ENCODE peak calls at places on chromosomes 5 and 9, in four cellular contexts. U is HepG2, M is K562, H is GM12878. O is an unnamed sample.

GRCh38 chr9:131839281-131840084 is 99.6 kb upstream of the RAPGEF1 start:
- DNase-seq in U (no peak), H (no peak), M (peak; percentile 49), O (no peak)

GRCh38 chr5:122310886-122311285 is 1.2 kb upstream of the SNCAIP start:
- DNase-seq in H (no peak), U (no peak), M (no peak), O (peak; percentile 48)

GRCh38 chr5:98109561-98110006 is 663.9 kb upstream of the RGMB start:
- DNase-seq in U (no peak), M (no peak), H (no peak), O (peak; percentile 47)

GRCh38 chr5:154557548-154557947 is 79.5 kb upstream of the HAND1 start:
- DNase-seq in U (no peak), H (no peak), M (no peak), O (no peak)

GRCh38 chr9:75071530-75072122 is 16.3 kb downstream of the NMRK1 start:
- DNase-seq in H (no peak), M (peak; percentile 34), U (no peak), O (no peak)

GRCh38 chr9:75229605-75230332 is 141.5 kb downstream of the OSTF1 start:
- DNase-seq in H (no peak), U (peak; percentile 58), M (no peak), O (peak; percentile 21)

GRCh38 chr5:177008716-177009115 is 2.1 kb upstream of the UIMC1 start:
- DNase-seq in H (no peak), M (no peak), U (no peak), O (no peak)

GRCh38 chr5:68217476-68217984 is 2.0 kb downstream of the PIK3R1 start:
- DNase-seq in U (no peak), M (no peak), H (no peak), O (no peak)

GRCh38 chr5:26737763-26738162 is 300.6 kb downstream of the CDH9 start:
- DNase-seq in U (no peak), M (no peak), H (no peak), O (no peak)

GRCh38 chr5:39455645-39456044 is 30.9 kb upstream of the DAB2 start:
- DNase-seq in H (no peak), M (no peak), U (no peak), O (no peak)

GRCh38 chr5:173806270-173807035 is 81.7 kb upstream of the CPEB4 start:
- DNase-seq in M (no peak), U (peak; percentile 80), H (no peak), O (no peak)

GRCh38 chr9:103867886-103868285 is 226.2 kb upstream of the SMC2 start:
- DNase-seq in M (no peak), H (no peak), U (no peak), O (no peak)

GRCh38 chr5:90473321-90474234 is 993 bp downstream of the MBLAC2 start:
- DNase-seq in M (peak; percentile 28), U (peak; percentile 12), H (no peak), O (peak; percentile 48)

GRCh38 chr9:8430945-8431344 is 631.4 kb upstream of the DMAC1 start:
- DNase-seq in U (no peak), M (no peak), H (no peak), O (no peak)

GRCh38 chr9:121107881-121108280 is 33.1 kb downstream of the CNTRL start:
- DNase-seq in U (no peak), H (no peak), M (no peak), O (no peak)

GRCh38 chr5:150158170-150158949 is 2.7 kb upstream of the PDGFRB start:
- DNase-seq in U (no peak), M (no peak), H (no peak), O (no peak)

GRCh38 chr5:14790220-14790619 is 81.4 kb downstream of the ANKH start:
- DNase-seq in H (no peak), M (no peak), U (no peak), O (peak; percentile 42)

GRCh38 chr5:52987711-52988329 is 1.3 kb upstream of the ITGA2 start:
- DNase-seq in M (no peak), H (no peak), U (peak; percentile 48), O (peak; percentile 83)

GRCh38 chr9:134193912-134194535 is 29.7 kb upstream of the RNU6ATAC start:
- DNase-seq in M (no peak), U (no peak), H (no peak), O (no peak)

GRCh38 chr5:176695073-176695472 is 47.8 kb downstream of the TSPAN17 start:
- DNase-seq in M (no peak), U (no peak), H (no peak), O (no peak)

GRCh38 chr9:94782367-94783120 is 56.0 kb downstream of the AOPEP start:
- DNase-seq in M (no peak), H (no peak), U (no peak), O (no peak)

GRCh38 chr5:142924135-142924883 is 154.1 kb downstream of the ARHGAP26 start:
- DNase-seq in U (no peak), H (peak; percentile 11), M (no peak), O (no peak)

GRCh38 chr5:1329111-1329579 is 15.8 kb downstream of the CLPTM1L start:
- DNase-seq in U (no peak), M (no peak), H (no peak), O (no peak)
- H4K20me1 ChIP-seq in U (peaks cover 27% of the 10 kb centered on the region), M (peaks cover 37% of the 10 kb centered on the region), H (no peaks in the 10 kb centered on the region), O (no peaks in the 10 kb centered on the region)

GRCh38 chr9:136728080-136728547 is 14.6 kb downstream of the LCN10 start:
- DNase-seq in M (peak; percentile 94), H (peak; percentile 39), U (peak; percentile 67), O (peak; percentile 84)

GRCh38 chr9:136726631-136727191 is 14.3 kb downstream of the DIPK1B start:
- DNase-seq in U (peak; percentile 67), H (peak; percentile 21), M (peak; percentile 65), O (peak; percentile 56)

GRCh38 chr9:136724772-136725171 is 12.4 kb downstream of the DIPK1B start:
- DNase-seq in U (no peak), H (no peak), M (no peak), O (no peak)

GRCh38 chr9:136725612-136726011 is 13.2 kb downstream of the DIPK1B start:
- DNase-seq in H (no peak), U (no peak), M (no peak), O (peak; percentile 67)

GRCh38 chr9:136726118-136726517 is 13.7 kb downstream of the DIPK1B start:
- DNase-seq in M (no peak), H (no peak), U (no peak), O (no peak)
- TF ChIP-seq MYC in M (no peak), H (no peak), U (no peak), O (no peak)

DNA sequence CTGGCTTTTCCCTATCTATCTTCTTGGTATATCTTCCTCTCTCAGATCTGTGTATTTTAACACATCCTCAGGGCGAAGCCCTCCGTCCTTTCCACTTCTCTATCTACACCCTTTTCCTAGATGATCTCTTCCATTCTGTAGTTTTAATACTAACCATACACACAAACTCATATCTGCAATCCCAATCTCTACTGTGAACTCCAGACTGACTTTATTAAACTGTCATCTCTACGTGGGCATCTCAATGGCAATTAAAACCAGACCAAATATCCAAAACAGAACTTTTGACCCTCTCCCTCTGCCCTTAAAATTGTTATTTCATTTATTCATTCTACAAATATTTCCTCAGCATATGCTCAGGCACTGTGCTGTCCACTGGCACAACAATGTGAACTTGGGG is 7.1 kb downstream of the FNIP1 start:
- DNase-seq in M (no peak), H (no peak), U (no peak), O (no peak)
- H4K20me1 ChIP-seq in M (peaks cover 48% of the 10 kb centered on the region), H (peaks cover 6% of the 10 kb centered on the region), U (peaks cover 55% of the 10 kb centered on the region), O (peaks cover 16% of the 10 kb centered on the region)

GRCh38 chr9:137435980-137436760 is 5.0 kb downstream of the ENTPD8 start:
- DNase-seq in U (peak; percentile 62), H (no peak), M (peak; percentile 94), O (no peak)
- TF ChIP-seq MYC in U (no peak), H (no peak), M (no peak), O (no peak)

GRCh38 chr5:179616002-179616594 is 7.4 kb downstream of the HNRNPH1 start:
- DNase-seq in U (no peak), H (no peak), M (peak; percentile 5), O (no peak)
- H4K20me1 ChIP-seq in U (peaks cover 91% of the 10 kb centered on the region), H (peaks cover 10% of the 10 kb centered on the region), M (peaks cover 64% of the 10 kb centered on the region), O (peaks cover 40% of the 10 kb centered on the region)

DNA sequence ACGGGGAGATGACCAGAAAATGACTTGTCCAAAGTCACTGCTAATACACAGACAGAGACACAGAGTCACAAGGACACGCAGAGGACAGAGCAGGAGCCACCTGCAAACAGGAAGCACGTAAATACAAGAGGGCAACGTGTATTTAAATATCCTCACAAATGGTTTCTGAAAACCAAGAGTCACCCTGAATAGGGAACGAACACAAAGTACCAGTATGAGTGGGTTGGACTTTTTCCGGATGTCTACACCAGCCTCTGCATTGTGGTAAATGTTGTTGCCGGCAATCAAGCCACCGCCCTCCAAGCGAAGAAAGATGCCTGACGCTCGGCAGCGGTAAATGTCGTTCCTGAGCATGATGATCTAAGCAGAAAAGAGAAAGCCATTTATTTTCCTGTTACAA is 44.5 kb downstream of the FBXO10 start:
- DNase-seq in M (no peak), H (peak; percentile 79), U (no peak), O (no peak)
- TF ChIP-seq MYC in M (no peak), H (no peak), U (no peak), O (no peak)